ENCODE peak calls at places on chromosome 15, in nine cellular contexts. U is heart left ventricle, E is PC-3, M is fibroblast of the aortic adventitia, F is A549, G is IMR-90, W is A673, H is psoas muscle, S is coronary artery. P is an unnamed sample.

GRCh38 chr15:78420220-78420619 is 17.8 kb upstream of the IREB2 start:
- DNase-seq in H (no peak), E (no peak), G (no peak), M (no peak), F (no peak), W (no peak), S (no peak), U (no peak), P (no peak)

GRCh38 chr15:98729446-98730042 is 81.2 kb downstream of the IGF1R start:
- DNase-seq in W (no peak), E (no peak), M (no peak), G (no peak), F (no peak), H (no peak), S (no peak), U (peak; percentile 38), P (no peak)

GRCh38 chr15:77455696-77456293 is 35.1 kb downstream of the HMG20A start:
- DNase-seq in U (peak; percentile 28), E (no peak), W (no peak), G (peak; percentile 87), F (no peak), M (peak; percentile 91), H (no peak), S (no peak), P (no peak)

GRCh38 chr15:88707766-88708165 is 69.0 kb downstream of the ISG20 start:
- DNase-seq in H (no peak), W (no peak), M (peak; percentile 12), E (no peak), U (no peak), G (no peak), F (no peak), S (no peak), P (no peak)

GRCh38 chr15:90478981-90479481 is 50.7 kb upstream of the CRTC3 start:
- DNase-seq in S (no peak), H (no peak), W (peak; percentile 20), U (no peak), M (peak; percentile 14), G (no peak), E (peak; percentile 91), F (no peak), P (no peak)

GRCh38 chr15:62125763-62126162 is 39.3 kb downstream of the C2CD4B start:
- DNase-seq in H (no peak), W (peak; percentile 76), F (no peak), U (no peak), M (peak; percentile 57), S (no peak), E (peak; percentile 51), G (peak; percentile 50), P (no peak)

GRCh38 chr15:80437492-80437891 is 33.3 kb downstream of the ARNT2 start:
- DNase-seq in G (peak; percentile 37), E (no peak), H (no peak), U (no peak), S (no peak), M (no peak), F (peak; percentile 18), W (no peak), P (no peak)

GRCh38 chr15:49645937-49646336 is 25.1 kb downstream of the DTWD1 start:
- DNase-seq in F (no peak), M (peak; percentile 88), E (peak; percentile 52), H (peak; percentile 42), U (no peak), G (peak; percentile 81), W (no peak), S (no peak), P (peak; percentile 59)

GRCh38 chr15:88834211-88834812 is 31.1 kb downstream of the ACAN start:
- DNase-seq in E (peak; percentile 45), U (peak; percentile 26), G (peak; percentile 63), H (peak; percentile 58), F (peak; percentile 57), M (peak; percentile 74), W (peak; percentile 39), S (peak; percentile 81), P (no peak)

GRCh38 chr15:49079340-49080039 is 33.2 kb upstream of the SECISBP2L start:
- DNase-seq in W (no peak), M (no peak), H (no peak), U (no peak), E (no peak), S (no peak), F (no peak), G (no peak), P (no peak)

GRCh38 chr15:99126195-99126594 is 21.3 kb downstream of the SYNM start:
- DNase-seq in G (no peak), W (no peak), F (no peak), H (peak; percentile 49), S (peak; percentile 74), M (no peak), U (no peak), E (no peak), P (no peak)

GRCh38 chr15:40183636-40184463 is 23.0 kb downstream of the BUB1B start:
- DNase-seq in E (no peak), W (no peak), U (no peak), G (no peak), H (no peak), F (no peak), S (no peak), M (no peak), P (no peak)
- H3K4me3 ChIP-seq in E (no peak overlapping the region), W (no peak overlapping the region), U (no peak overlapping the region), G (no peak overlapping the region), H (no peak overlapping the region), F (no peak overlapping the region), S (no peak overlapping the region), M (no peak overlapping the region), P (no peak overlapping the region)

DNA sequence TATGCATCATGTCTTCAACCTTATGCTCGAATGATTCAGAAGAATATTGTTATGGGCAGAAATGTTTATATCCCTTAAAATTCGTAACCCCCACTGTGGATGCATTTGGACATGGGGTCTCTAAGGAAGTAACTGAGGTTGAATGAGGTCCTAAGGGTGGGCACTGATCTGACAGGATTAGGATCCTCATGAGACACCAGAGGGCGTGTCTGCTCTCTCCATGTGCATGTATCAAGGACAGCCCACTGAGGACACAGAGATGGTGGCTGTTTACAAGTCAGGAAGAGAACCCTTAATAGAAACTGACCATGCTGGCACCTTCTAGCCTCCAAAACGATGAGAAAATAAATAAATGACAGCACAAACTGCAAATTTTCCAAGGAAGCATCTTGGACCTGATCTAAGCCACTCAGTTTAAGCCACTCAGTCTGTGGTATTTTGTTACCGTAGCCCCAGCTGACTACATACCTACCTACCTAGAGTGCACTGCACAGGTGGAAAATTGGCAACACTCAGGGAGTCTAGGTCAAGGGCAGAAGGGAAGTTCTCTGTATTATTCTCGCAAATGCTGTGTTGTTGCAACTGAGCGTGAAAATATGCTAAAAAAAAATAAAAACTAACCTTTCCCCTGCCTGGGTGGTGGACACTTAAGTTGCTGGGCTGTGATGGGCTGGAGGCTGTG is 126.6 kb downstream of the TJP1 start:
- DNase-seq in W (peak; percentile 43), M (no peak), U (no peak), S (no peak), H (no peak), F (no peak), E (peak; percentile 34), G (no peak), P (no peak)
- TF ChIP-seq CTCF in W (peak; percentile 39), M (no peak), U (no peak), S (no peak), H (no peak), F (peak; percentile 40), E (peak; percentile 46), G (no peak), P (no peak)

DNA sequence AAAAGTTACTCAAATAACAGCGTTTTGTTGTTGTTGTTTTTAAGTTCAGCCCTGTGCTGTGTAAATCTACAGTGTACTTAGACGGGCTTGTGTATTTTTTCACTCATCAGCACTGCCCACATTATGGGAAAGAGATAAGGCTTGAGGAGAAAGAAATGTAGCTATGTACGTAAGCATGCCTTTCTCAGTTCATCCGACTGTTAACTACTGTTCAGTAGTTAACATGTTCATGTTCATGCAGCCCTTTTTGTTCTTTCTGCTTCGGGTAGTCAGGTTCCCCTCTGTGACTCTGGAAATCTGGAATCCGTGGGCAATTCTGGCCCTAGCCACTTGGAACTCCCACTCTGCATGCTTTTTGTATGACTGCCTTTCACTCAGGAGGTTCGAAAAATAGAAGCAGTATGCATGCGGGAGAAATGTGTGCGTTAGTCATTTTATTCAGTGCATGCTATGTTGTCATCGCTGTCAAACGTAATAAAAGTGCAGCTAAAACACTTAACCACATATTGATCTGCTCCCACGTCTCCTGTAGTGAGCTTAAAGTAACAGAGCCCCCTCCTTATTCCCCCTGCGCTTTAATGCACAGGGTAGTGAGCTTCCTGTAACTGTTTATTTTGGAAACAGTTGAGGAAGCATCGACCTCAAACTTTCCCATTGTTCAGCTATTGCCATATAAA is 283.1 kb upstream of the NR2F2 start:
- DNase-seq in H (no peak), U (no peak), F (no peak), M (peak; percentile 90), G (peak; percentile 98), S (no peak), W (no peak), E (no peak), P (no peak)
- H3K4me3 ChIP-seq in H (no peak overlapping the region), U (peak overlapping the region; percentile 21), F (no peak overlapping the region), M (peak overlapping the region; percentile 1), G (peak overlapping the region; percentile 4), S (peak overlapping the region; percentile 56), W (no peak overlapping the region), E (no peak overlapping the region), P (no peak overlapping the region)

DNA sequence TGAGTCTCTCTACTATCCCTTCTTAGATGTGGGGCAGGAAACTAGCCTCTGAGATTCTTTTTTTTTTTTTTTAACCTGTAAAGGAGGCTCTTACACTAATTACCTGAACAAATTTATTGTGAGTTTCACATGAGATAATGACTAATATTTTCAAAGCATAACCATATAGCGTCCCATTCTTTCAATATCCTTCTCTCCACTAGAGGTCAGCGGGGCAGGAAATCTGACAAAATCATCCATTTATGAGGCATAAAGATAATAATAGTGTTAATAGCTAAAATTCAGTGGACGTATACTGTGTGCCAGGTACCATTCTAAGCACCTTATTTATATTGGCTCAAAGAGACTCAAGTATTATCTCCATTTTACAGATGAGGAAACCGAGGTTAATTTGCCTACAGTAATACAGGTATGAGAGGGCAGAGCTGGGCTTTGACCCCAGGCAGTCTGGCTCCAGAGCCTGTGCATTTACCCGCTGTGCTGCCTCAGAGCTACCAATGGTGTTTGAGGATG is 16.3 kb upstream of the SMAD6 start:
- DNase-seq in U (no peak), M (no peak), F (no peak), G (no peak), S (no peak), H (no peak), E (peak; percentile 38), W (no peak), P (no peak)
- TF ChIP-seq CTCF in U (peak; percentile 23), M (peak; percentile 49), F (peak; percentile 58), G (peak; percentile 37), S (no peak), H (no peak), E (peak; percentile 63), W (peak; percentile 48), P (peak; percentile 47)

GRCh38 chr15:61033938-61034792 is 194.9 kb downstream of the RORA start:
- DNase-seq in S (no peak), W (no peak), M (peak; percentile 22), H (no peak), F (no peak), G (peak; percentile 7), U (no peak), E (no peak), P (no peak)
- H3K4me3 ChIP-seq in S (peak overlapping the region; percentile 41), W (no peak overlapping the region), M (peak overlapping the region; percentile 20), H (peak overlapping the region; percentile 33), F (no peak overlapping the region), G (no peak overlapping the region), U (peak overlapping the region; percentile 6), E (no peak overlapping the region), P (no peak overlapping the region)

DNA sequence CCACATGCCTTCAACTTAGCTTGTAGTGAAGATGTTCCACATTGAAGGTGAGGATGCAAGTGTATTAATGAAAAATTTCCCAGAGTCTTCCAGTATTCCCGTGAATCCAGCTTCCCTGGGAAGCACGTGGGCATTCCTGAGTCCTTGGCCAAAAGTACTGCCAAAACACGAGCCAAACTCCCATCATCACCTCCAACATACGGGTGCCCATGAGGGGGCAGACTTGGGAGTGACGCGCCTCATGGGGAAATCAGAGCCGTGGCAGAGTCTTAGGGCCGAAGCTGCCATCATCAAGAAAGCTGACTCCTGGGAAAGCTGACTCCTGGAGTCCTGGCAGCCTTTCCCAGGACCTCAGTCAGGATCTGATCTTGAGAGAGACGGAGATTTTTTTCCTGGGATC is 20.1 kb upstream of the TM2D3 start:
- DNase-seq in G (no peak), M (no peak), U (no peak), W (no peak), H (no peak), E (no peak), F (no peak), S (no peak), P (no peak)
- TF ChIP-seq CTCF in G (no peak), M (no peak), U (no peak), W (peak; percentile 15), H (no peak), E (no peak), F (no peak), S (no peak), P (no peak)